ENCODE peak calls at places on chromosomes 13 and 19, in five cellular contexts. One of them, this sample, is unnamed.

GRCh38 chr13:82717249-82717648 is 1165.0 kb downstream of the SLITRK1 start:
- DNase-seq in GM12878: no peak
- DNase-seq in K562: no peak
- DNase-seq in HepG2: no peak
- DNase-seq in HCT116: no peak
- DNase-seq in this sample: no peak

GRCh38 chr13:65656740-65657329 is 1573.3 kb downstream of the PCDH9 start:
- DNase-seq in GM12878: no peak
- DNase-seq in K562: no peak
- DNase-seq in HepG2: no peak
- DNase-seq in HCT116: no peak
- DNase-seq in this sample: no peak

GRCh38 chr13:102536695-102537485 is 59.9 kb upstream of the TPP2 start:
- DNase-seq in GM12878: no peak
- DNase-seq in K562: no peak
- DNase-seq in HepG2: no peak
- DNase-seq in HCT116: no peak
- DNase-seq in this sample: no peak

GRCh38 chr13:112055032-112055416 is 11.9 kb upstream of the SOX1 start:
- DNase-seq in GM12878: no peak
- DNase-seq in K562: no peak
- DNase-seq in HepG2: no peak
- DNase-seq in HCT116: no peak
- DNase-seq in this sample: no peak

GRCh38 chr13:108632649-108633167 is 3.3 kb downstream of the MYO16 start:
- DNase-seq in GM12878: no peak
- DNase-seq in K562: no peak
- DNase-seq in HepG2: no peak
- DNase-seq in HCT116: no peak
- DNase-seq in this sample: no peak

GRCh38 chr13:50576156-50576555 is 267.3 kb downstream of the DLEU7 start:
- DNase-seq in GM12878: no peak
- DNase-seq in K562: no peak
- DNase-seq in HepG2: no peak
- DNase-seq in HCT116: no peak
- DNase-seq in this sample: no peak

GRCh38 chr13:36999054-36999927 is at the start of gene ALG5:
- DNase-seq in GM12878: peak; percentile 44
- DNase-seq in K562: peak; percentile 83
- DNase-seq in HepG2: peak; percentile 78
- DNase-seq in HCT116: peak; percentile 72
- DNase-seq in this sample: peak; percentile 54

GRCh38 chr19:28497137-28497536 is 715.8 kb downstream of the UQCRFS1 start:
- DNase-seq in GM12878: no peak
- DNase-seq in K562: no peak
- DNase-seq in HepG2: no peak
- DNase-seq in HCT116: no peak
- DNase-seq in this sample: no peak

GRCh38 chr13:80923907-80924306 is 583.0 kb upstream of the SPRY2 start:
- DNase-seq in GM12878: no peak
- DNase-seq in K562: no peak
- DNase-seq in HepG2: no peak
- DNase-seq in HCT116: no peak
- DNase-seq in this sample: no peak

GRCh38 chr19:12766051-12766521 is 9.3 kb downstream of the HOOK2 start:
- DNase-seq in GM12878: no peak
- DNase-seq in K562: peak; percentile 58
- DNase-seq in HepG2: peak; percentile 76
- DNase-seq in HCT116: no peak
- DNase-seq in this sample: no peak

GRCh38 chr19:4754248-4754647 is 30.6 kb upstream of the DPP9 start:
- DNase-seq in GM12878: no peak
- DNase-seq in K562: no peak
- DNase-seq in HepG2: no peak
- DNase-seq in HCT116: no peak
- DNase-seq in this sample: no peak

GRCh38 chr13:93462151-93462550 is 235.5 kb downstream of the GPC6 start:
- DNase-seq in GM12878: no peak
- DNase-seq in K562: no peak
- DNase-seq in HepG2: no peak
- DNase-seq in HCT116: no peak
- DNase-seq in this sample: no peak

GRCh38 chr19:39083983-39084731 is at the start of gene ACP7:
- DNase-seq in GM12878: no peak
- DNase-seq in K562: no peak
- DNase-seq in HepG2: no peak
- DNase-seq in HCT116: no peak
- DNase-seq in this sample: no peak

GRCh38 chr13:20616059-20616797 is 49.3 kb downstream of the IFT88 start:
- DNase-seq in GM12878: no peak
- DNase-seq in K562: no peak
- DNase-seq in HepG2: no peak
- DNase-seq in HCT116: no peak
- DNase-seq in this sample: no peak

GRCh38 chr19:54179921-54180452 is 7.0 kb upstream of the TMC4 start:
- DNase-seq in GM12878: no peak
- DNase-seq in K562: no peak
- DNase-seq in HepG2: peak; percentile 62
- DNase-seq in HCT116: no peak
- DNase-seq in this sample: peak; percentile 92

GRCh38 chr19:42024622-42025111 is 30.6 kb upstream of the ATP1A3 start:
- DNase-seq in GM12878: no peak
- DNase-seq in K562: no peak
- DNase-seq in HepG2: no peak
- DNase-seq in HCT116: no peak
- DNase-seq in this sample: no peak
- TF ChIP-seq SRF in GM12878: no peak
- TF ChIP-seq SRF in K562: no peak
- TF ChIP-seq SRF in HepG2: no peak
- TF ChIP-seq SRF in HCT116: no peak
- TF ChIP-seq SRF in this sample: no peak

GRCh38 chr13:95180513-95181245 is 120.6 kb downstream of the ABCC4 start:
- DNase-seq in GM12878: no peak
- DNase-seq in K562: no peak
- DNase-seq in HepG2: peak; percentile 86
- DNase-seq in HCT116: no peak
- DNase-seq in this sample: no peak

GRCh38 chr13:95181586-95181985 is 119.7 kb downstream of the ABCC4 start:
- DNase-seq in GM12878: peak; percentile 40
- DNase-seq in K562: no peak
- DNase-seq in HepG2: no peak
- DNase-seq in HCT116: no peak
- DNase-seq in this sample: no peak

GRCh38 chr13:95182570-95183285 is 118.5 kb downstream of the ABCC4 start:
- DNase-seq in GM12878: no peak
- DNase-seq in K562: no peak
- DNase-seq in HepG2: no peak
- DNase-seq in HCT116: no peak
- DNase-seq in this sample: no peak

DNA sequence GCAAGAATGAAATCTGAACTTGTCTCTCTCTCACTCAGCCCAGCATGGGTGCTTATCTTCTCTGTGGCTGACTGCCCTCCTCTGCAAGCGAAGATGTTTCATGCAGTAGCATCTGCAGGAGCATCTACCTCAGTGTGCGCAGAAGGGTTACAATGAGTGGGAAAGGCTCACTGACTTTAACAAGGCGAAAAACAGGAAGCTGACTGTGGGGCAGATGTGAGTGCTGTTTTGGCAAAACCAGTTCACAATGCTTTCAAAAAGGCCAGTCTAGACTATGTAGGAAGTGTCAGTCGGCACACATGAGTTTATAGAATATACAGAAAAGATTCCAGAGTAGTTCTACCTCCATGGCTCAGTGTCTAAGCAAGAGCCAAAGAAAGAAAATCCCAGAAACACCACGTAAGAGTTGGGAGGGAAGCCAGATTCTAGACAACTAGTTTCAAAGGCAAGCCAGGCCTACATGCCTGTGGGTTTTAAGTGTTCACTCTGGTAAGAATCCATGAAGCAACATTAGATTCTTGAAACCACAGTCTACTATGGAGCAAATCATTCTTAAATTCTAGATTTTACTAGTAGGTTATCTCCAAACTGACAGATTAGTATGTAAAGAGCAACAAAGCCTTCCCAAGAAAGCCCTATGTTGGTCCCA is 124.5 kb downstream of the ABCC4 start:
- DNase-seq in GM12878: no peak
- DNase-seq in K562: no peak
- DNase-seq in HepG2: no peak
- DNase-seq in HCT116: no peak
- DNase-seq in this sample: no peak
- TF ChIP-seq SRF in GM12878: no peak
- TF ChIP-seq SRF in K562: no peak
- TF ChIP-seq SRF in HepG2: no peak
- TF ChIP-seq SRF in HCT116: no peak
- TF ChIP-seq SRF in this sample: no peak

GRCh38 chr19:9308091-9308490 is 1.5 kb downstream of the ZNF699 start:
- DNase-seq in GM12878: no peak
- DNase-seq in K562: no peak
- DNase-seq in HepG2: no peak
- DNase-seq in HCT116: no peak
- DNase-seq in this sample: no peak

GRCh38 chr19:9309139-9309973 is at the start of gene ZNF699:
- DNase-seq in GM12878: peak; percentile 91
- DNase-seq in K562: peak; percentile 95
- DNase-seq in HepG2: peak; percentile 87
- DNase-seq in HCT116: peak; percentile 96
- DNase-seq in this sample: peak; percentile 97

GRCh38 chr19:9309974-9310446 is 372 bp upstream of the ZNF699 start:
- DNase-seq in GM12878: no peak
- DNase-seq in K562: peak; percentile 94
- DNase-seq in HepG2: no peak
- DNase-seq in HCT116: peak; percentile 91
- DNase-seq in this sample: peak; percentile 88

DNA sequence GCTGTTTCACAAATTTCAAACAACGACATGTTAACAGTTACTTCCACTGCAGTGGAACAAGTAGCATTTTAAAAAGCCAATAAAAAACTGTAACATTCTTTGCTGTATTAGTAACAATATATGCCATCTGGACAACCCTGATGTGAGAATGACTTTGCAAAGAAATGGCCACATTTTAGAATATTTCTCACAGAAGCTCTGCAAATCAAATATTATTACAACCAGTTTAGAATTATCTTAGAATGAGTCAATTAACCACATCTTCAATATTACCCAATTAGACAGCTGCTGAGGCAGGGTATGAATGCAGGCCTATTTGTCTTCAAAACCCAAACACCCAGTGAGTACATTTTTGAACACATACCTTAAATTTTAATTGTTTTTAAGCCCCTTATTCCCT is 3.2 kb downstream of the ZNF699 start:
- DNase-seq in GM12878: no peak
- DNase-seq in K562: no peak
- DNase-seq in HepG2: no peak
- DNase-seq in HCT116: no peak
- DNase-seq in this sample: no peak
- TF ChIP-seq SRF in GM12878: no peak
- TF ChIP-seq SRF in K562: no peak
- TF ChIP-seq SRF in HepG2: no peak
- TF ChIP-seq SRF in HCT116: no peak
- TF ChIP-seq SRF in this sample: no peak

GRCh38 chr19:43488179-43488578 is 16.4 kb downstream of the PHLDB3 start:
- DNase-seq in GM12878: no peak
- DNase-seq in K562: no peak
- DNase-seq in HepG2: no peak
- DNase-seq in HCT116: no peak
- DNase-seq in this sample: no peak
- TF ChIP-seq SRF in GM12878: no peak
- TF ChIP-seq SRF in K562: no peak
- TF ChIP-seq SRF in HepG2: no peak
- TF ChIP-seq SRF in HCT116: no peak
- TF ChIP-seq SRF in this sample: no peak